ENCODE peak calls at places on chromosomes 7 and 10, in seven cellular contexts. U, G, Z, L, H, I and R are unnamed samples.

GRCh38 chr10:10794776-10795175 is 222.9 kb upstream of the CELF2 start:
- DNase-seq in L (peak; percentile 84), G (peak; percentile 94), U (no peak), I (no peak), Z (no peak), H (no peak), R (no peak)

GRCh38 chr7:117072620-117073118 is 119.4 kb downstream of the ST7 start:
- DNase-seq in G (peak; percentile 92), Z (peak; percentile 33), H (peak; percentile 25), U (peak; percentile 94), I (peak; percentile 56), L (no peak), R (no peak)

GRCh38 chr10:48503293-48503911 is 101.5 kb downstream of the ARHGAP22 start:
- DNase-seq in L (no peak), Z (no peak), H (no peak), U (no peak), I (no peak), G (no peak), R (no peak)

GRCh38 chr7:44277851-44278250 is 47.5 kb downstream of the CAMK2B start:
- DNase-seq in H (peak; percentile 1), G (no peak), U (no peak), L (peak; percentile 32), I (no peak), Z (no peak), R (no peak)

GRCh38 chr10:113991091-113991860 is 52.4 kb upstream of the ADRB1 start:
- DNase-seq in G (peak; percentile 91), H (no peak), I (no peak), Z (no peak), L (no peak), U (no peak), R (no peak)

GRCh38 chr10:49502358-49502757 is 36.6 kb downstream of the ERCC6 start:
- DNase-seq in U (no peak), Z (no peak), H (no peak), L (peak; percentile 15), G (peak; percentile 68), I (no peak), R (no peak)

GRCh38 chr10:48444861-48445841 is 138.7 kb downstream of the MAPK8 start:
- DNase-seq in I (no peak), Z (no peak), G (no peak), L (peak; percentile 13), H (no peak), U (no peak), R (no peak)

GRCh38 chr7:114822131-114822530 is 99.8 kb upstream of the MDFIC start:
- DNase-seq in H (no peak), L (no peak), I (no peak), Z (no peak), U (no peak), G (no peak), R (no peak)

GRCh38 chr7:154255324-154255723 is 203.1 kb downstream of the DPP6 start:
- DNase-seq in Z (no peak), I (no peak), U (no peak), G (no peak), L (no peak), H (no peak), R (no peak)

GRCh38 chr10:4541292-4541691 is 284.7 kb upstream of the AKR1E2 start:
- DNase-seq in U (no peak), G (peak; percentile 37), L (peak; percentile 95), Z (no peak), I (peak; percentile 35), H (peak; percentile 19), R (no peak)

GRCh38 chr10:51656467-51656866 is 42.9 kb downstream of the CSTF2T start:
- DNase-seq in U (no peak), I (no peak), L (no peak), H (no peak), G (no peak), Z (no peak), R (peak; percentile 32)

GRCh38 chr10:125781374-125781773 is 5.8 kb upstream of the MMP21 start:
- DNase-seq in I (no peak), U (no peak), G (no peak), Z (no peak), H (no peak), L (no peak), R (no peak)

GRCh38 chr7:16026253-16027020 is 340.0 kb upstream of the MEOX2 start:
- DNase-seq in I (no peak), G (no peak), Z (peak; percentile 22), L (peak; percentile 69), H (no peak), U (no peak), R (no peak)

GRCh38 chr10:13699216-13699615 is 112.5 kb downstream of the PRPF18 start:
- DNase-seq in L (no peak), G (no peak), I (no peak), H (no peak), Z (no peak), U (no peak), R (no peak)

GRCh38 chr7:44689427-44689826 is 59.2 kb upstream of the ZMIZ2 start:
- DNase-seq in H (no peak), I (no peak), U (no peak), Z (no peak), L (no peak), G (no peak), R (no peak)

GRCh38 chr10:12279281-12279680 is 70.1 kb upstream of the CAMK1D start:
- DNase-seq in G (no peak), I (no peak), L (no peak), Z (no peak), U (no peak), H (no peak), R (no peak)

GRCh38 chr10:88763441-88763840 is 3.6 kb downstream of the LIPN start:
- DNase-seq in G (no peak), H (no peak), Z (no peak), L (no peak), I (no peak), U (no peak), R (no peak)

GRCh38 chr7:69403169-69403568 is 195.1 kb upstream of the AUTS2 start:
- DNase-seq in L (no peak), H (no peak), I (no peak), G (no peak), U (no peak), Z (no peak), R (no peak)

GRCh38 chr10:80210259-80210658 is 4.9 kb upstream of the ANXA11 start:
- DNase-seq in L (no peak), H (no peak), U (no peak), Z (no peak), I (no peak), G (no peak), R (no peak)

GRCh38 chr7:4416436-4417092 is 265.5 kb upstream of the FOXK1 start:
- DNase-seq in Z (no peak), G (no peak), U (no peak), I (peak; percentile 10), L (no peak), H (peak; percentile 12), R (peak; percentile 3)

GRCh38 chr10:117226813-117227451 is 14.0 kb upstream of the SLC18A2 start:
- DNase-seq in H (peak; percentile 25), Z (no peak), I (no peak), G (no peak), U (peak; percentile 21), L (peak; percentile 36), R (no peak)

GRCh38 chr7:143375298-143376034 is 5.7 kb upstream of the ZYX start:
- DNase-seq in L (no peak), H (no peak), U (peak; percentile 91), G (no peak), I (no peak), Z (no peak), R (no peak)

GRCh38 chr10:126839094-126839761 is 66.0 kb upstream of the DOCK1 start:
- DNase-seq in G (no peak), Z (no peak), I (no peak), H (peak; percentile 73), U (peak; percentile 28), L (no peak), R (no peak)

GRCh38 chr10:133440633-133441285 is 13.0 kb upstream of the SCART1 start:
- DNase-seq in I (no peak), Z (no peak), H (no peak), U (no peak), L (no peak), G (no peak), R (no peak)